ENCODE peak calls at places on chromosomes 7 and 10, in ten cellular contexts. Z is GM23248, G is heart right ventricle, Q is neural progenitor cell, U is thyroid gland, H is spleen, Y is bronchial epithelial cell, E is heart left ventricle, M is BE2C, A is thoracic aorta. R is an unnamed sample.

GRCh38 chr7:13097508-13097907 is 410.1 kb downstream of the ARL4A start:
- DNase-seq in Z (no peak), G (no peak), A (no peak), M (no peak), Y (no peak), E (no peak), Q (no peak), H (no peak), U (no peak), R (no peak)

GRCh38 chr7:66460921-66461361 is 167.7 kb upstream of the KCTD7 start:
- DNase-seq in Z (peak; percentile 12), U (no peak), E (no peak), G (no peak), A (no peak), H (no peak), Q (no peak), M (no peak), Y (peak; percentile 17), R (no peak)

GRCh38 chr7:28151965-28152364 is 28.6 kb downstream of the JAZF1 start:
- DNase-seq in M (no peak), Y (peak; percentile 87), G (no peak), U (no peak), A (no peak), H (no peak), Z (peak; percentile 54), E (no peak), Q (no peak), R (no peak)

GRCh38 chr7:33108591-33108930 is 643 bp downstream of the RP9 start:
- DNase-seq in H (no peak), M (peak; percentile 13), E (no peak), Y (peak; percentile 1), G (no peak), U (no peak), A (no peak), Z (no peak), Q (peak; percentile 37), R (peak; percentile 11)

GRCh38 chr7:88132725-88133124 is 87.1 kb downstream of the SRI start:
- DNase-seq in G (no peak), M (no peak), U (no peak), A (no peak), H (no peak), Y (no peak), E (no peak), Q (no peak), Z (no peak), R (no peak)

GRCh38 chr10:128485701-128486235 is 359.5 kb upstream of the MKI67 start:
- DNase-seq in U (no peak), E (no peak), M (no peak), Z (no peak), G (no peak), H (peak; percentile 57), A (no peak), Q (no peak), Y (no peak), R (no peak)

GRCh38 chr7:66694286-66694685 is 46.2 kb upstream of the RABGEF1 start:
- DNase-seq in Y (no peak), A (no peak), H (peak; percentile 42), Z (no peak), E (no peak), U (no peak), Q (no peak), G (no peak), M (no peak), R (no peak)

GRCh38 chr7:23787272-23787671 is 77.3 kb downstream of the STK31 start:
- DNase-seq in U (no peak), E (no peak), A (no peak), H (no peak), Q (no peak), Y (no peak), Z (no peak), M (no peak), G (no peak), R (no peak)

GRCh38 chr10:7318836-7319235 is 92.0 kb downstream of the SFMBT2 start:
- DNase-seq in Y (no peak), Z (no peak), H (no peak), U (peak; percentile 37), G (no peak), A (no peak), Q (no peak), E (no peak), M (no peak), R (no peak)

DNA sequence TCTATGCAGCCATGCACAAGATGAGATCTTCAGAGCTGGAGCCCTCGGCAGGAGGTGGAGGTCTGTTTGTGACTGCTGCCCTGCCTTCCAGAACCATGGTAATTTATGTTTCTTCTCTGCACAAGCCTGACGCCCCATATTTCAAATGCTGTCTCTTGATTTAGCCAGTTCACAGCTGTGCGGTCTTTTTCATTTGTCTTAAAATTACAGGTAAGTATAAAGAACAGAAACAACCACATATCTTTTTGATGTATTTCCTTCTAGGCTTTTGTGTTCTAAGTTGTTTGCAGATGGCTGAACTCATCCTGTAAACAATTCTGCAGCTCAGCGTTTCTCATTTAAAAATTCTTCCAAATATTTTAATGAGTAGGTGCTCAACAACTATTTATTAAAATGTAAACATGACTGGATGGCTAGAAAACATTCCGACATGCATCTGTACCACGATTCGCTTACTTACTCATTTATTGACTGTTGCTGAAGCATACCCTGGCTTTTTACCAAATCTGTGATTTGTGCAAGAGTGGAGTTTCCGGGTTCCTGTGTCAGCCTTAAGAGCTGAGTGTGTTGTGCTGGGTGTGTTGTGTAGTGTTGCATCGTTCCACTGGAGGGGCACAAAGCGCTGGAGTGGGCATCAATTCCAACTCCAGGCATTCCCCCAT is 58.9 kb downstream of the PIP4K2A start:
- DNase-seq in E (no peak), Y (peak; percentile 96), A (no peak), Q (no peak), G (no peak), U (peak; percentile 30), M (no peak), H (no peak), Z (peak; percentile 87), R (peak; percentile 16)
- H3K4me3 ChIP-seq in E (no peak overlapping the region), Y (no peak overlapping the region), A (no peak overlapping the region), Q (no peak overlapping the region), G (no peak overlapping the region), U (no peak overlapping the region), M (no peak overlapping the region), H (no peak overlapping the region), Z (no peak overlapping the region), R (no peak overlapping the region)

GRCh38 chr10:117131390-117132327 is 6.4 kb downstream of the VAX1 start:
- DNase-seq in Z (no peak), U (no peak), G (no peak), H (no peak), Y (no peak), M (no peak), E (no peak), Q (peak; percentile 65), A (no peak), R (no peak)

GRCh38 chr10:117133273-117134083 is 4.6 kb downstream of the VAX1 start:
- DNase-seq in A (no peak), E (no peak), Y (no peak), M (no peak), H (no peak), U (no peak), Z (no peak), G (no peak), Q (peak; percentile 58), R (no peak)

GRCh38 chr10:117132751-117133231 is 5.3 kb downstream of the VAX1 start:
- DNase-seq in Z (no peak), U (no peak), M (no peak), Y (no peak), A (no peak), Q (peak; percentile 76), E (no peak), G (no peak), H (no peak), R (no peak)

GRCh38 chr10:117130346-117130745 is 7.7 kb downstream of the VAX1 start:
- DNase-seq in Y (no peak), A (no peak), E (no peak), Z (no peak), H (no peak), G (no peak), M (no peak), Q (no peak), U (no peak), R (no peak)

DNA sequence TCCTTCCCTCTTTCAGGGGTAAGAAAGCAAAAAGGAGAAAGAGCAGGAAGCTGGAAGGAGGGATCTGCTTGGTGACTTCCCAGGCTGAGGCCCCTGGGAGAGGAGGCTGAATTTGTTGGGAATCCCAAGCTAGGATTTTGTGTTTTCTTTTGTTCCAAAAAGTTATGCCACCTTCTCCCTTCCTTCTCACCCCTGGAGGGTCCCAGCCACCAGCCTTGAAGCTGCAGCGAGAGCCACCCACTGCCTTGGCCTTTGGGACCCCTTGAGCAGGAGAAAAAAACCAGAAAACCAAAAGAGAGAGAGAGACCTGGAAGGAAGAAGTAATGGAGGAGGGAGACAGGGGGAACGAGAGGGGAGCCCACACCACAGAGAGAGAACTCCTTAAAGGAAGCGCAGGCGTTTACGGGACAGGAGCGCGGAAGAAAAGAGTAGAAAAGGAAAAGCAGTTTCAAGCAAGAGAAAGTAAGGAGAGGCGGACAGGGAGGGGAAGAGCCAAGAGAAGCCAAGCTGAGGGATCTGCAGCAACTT is 7.1 kb downstream of the VAX1 start:
- DNase-seq in E (no peak), H (no peak), A (no peak), G (no peak), Q (no peak), Z (no peak), U (no peak), Y (no peak), M (no peak), R (no peak)
- H3K27me3 ChIP-seq in E (peaks cover 89% of the 10 kb centered on the region), H (peaks cover 60% of the 10 kb centered on the region), A (peaks cover 11% of the 10 kb centered on the region), G (peaks cover 95% of the 10 kb centered on the region), Q (peaks cover 98% of the 10 kb centered on the region), Z (peaks cover 69% of the 10 kb centered on the region), U (peaks cover 16% of the 10 kb centered on the region), Y (peaks cover 43% of the 10 kb centered on the region), M (peaks cover 68% of the 10 kb centered on the region), R (no peaks in the 10 kb centered on the region)

DNA sequence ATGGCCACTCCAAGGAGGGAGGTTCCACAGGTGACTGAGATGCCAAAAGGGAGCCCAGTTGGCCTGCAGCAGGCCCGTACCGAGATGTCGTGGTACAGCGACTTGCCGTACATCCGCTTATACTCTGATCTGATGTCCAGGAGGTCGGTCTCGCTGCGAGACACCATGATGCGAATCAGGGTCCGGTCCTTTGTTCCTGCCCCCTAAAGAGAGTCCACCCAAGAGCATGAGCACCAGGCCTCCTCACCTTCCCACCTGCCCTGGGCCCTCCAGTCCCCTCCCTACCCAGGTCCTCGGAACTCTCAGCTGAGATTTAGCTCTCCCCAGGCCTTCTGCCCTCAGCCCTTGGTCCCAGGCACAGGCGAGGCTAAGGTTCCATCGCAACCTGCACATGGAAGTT is 25.0 kb downstream of the PLAC9 start:
- DNase-seq in M (no peak), Y (no peak), A (no peak), E (no peak), G (no peak), H (peak; percentile 52), Q (no peak), U (no peak), Z (no peak), R (no peak)
- H3K36me3 ChIP-seq in M (no peaks in the 10 kb centered on the region), Y (peaks cover 42% of the 10 kb centered on the region), A (peaks cover 35% of the 10 kb centered on the region), E (peaks cover 45% of the 10 kb centered on the region), G (peaks cover 18% of the 10 kb centered on the region), H (peaks cover 77% of the 10 kb centered on the region), Q (no peaks in the 10 kb centered on the region), U (peaks cover 39% of the 10 kb centered on the region), Z (peaks cover 41% of the 10 kb centered on the region), R (peaks cover 93% of the 10 kb centered on the region)

DNA sequence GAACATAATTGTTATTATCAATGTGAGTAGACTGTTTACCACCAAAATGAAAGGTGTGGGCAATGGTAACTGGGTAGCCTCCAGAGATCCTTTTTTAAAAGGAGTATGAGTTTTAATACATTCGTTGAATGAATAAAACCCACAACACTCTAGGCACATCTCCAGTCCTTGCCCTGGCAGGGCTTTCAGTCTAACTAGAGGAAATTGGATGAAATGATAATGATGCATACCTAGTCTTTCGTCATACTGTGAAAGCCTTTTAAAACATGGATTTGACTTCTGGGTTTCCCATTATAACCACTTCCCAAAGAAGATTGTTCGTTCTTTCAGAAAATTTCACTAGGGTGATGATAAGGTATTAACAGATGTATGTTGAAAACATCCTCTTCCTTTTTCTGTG is 110.8 kb downstream of the REEP3 start:
- DNase-seq in A (no peak), G (no peak), M (no peak), H (no peak), Y (no peak), Z (peak; percentile 57), E (no peak), Q (no peak), U (no peak), R (peak; percentile 26)
- H3K4me3 ChIP-seq in A (no peak overlapping the region), G (no peak overlapping the region), M (no peak overlapping the region), H (no peak overlapping the region), Y (no peak overlapping the region), Z (no peak overlapping the region), E (no peak overlapping the region), Q (no peak overlapping the region), U (no peak overlapping the region), R (no peak overlapping the region)